ENCODE peak calls at places on chromosomes 5 and 9, in four cellular contexts. One of them, this sample, is unnamed.

GRCh38 chr5:14809369-14810144 is 62.0 kb downstream of the ANKH start:
- DNase-seq in kidney: peak
- DNase-seq in activated CD8-positive, alpha-beta memory T cell treated with anti-CD3 and anti-CD28 coated beads for 48 hours: peak
- DNase-seq in IMR-90: peak
- DNase-seq in this sample: peak

GRCh38 chr9:137613259-137613658 is 5.5 kb upstream of the EHMT1 start:
- DNase-seq in IMR-90: no peak
- DNase-seq in kidney: peak
- DNase-seq in activated CD8-positive, alpha-beta memory T cell treated with anti-CD3 and anti-CD28 coated beads for 48 hours: no peak
- DNase-seq in this sample: no peak

GRCh38 chr9:37957664-37957953 is 53.7 kb upstream of the SLC25A51 start:
- DNase-seq in kidney: no peak
- DNase-seq in activated CD8-positive, alpha-beta memory T cell treated with anti-CD3 and anti-CD28 coated beads for 48 hours: no peak
- DNase-seq in IMR-90: no peak
- DNase-seq in this sample: no peak

GRCh38 chr5:148011407-148012124 is 52.2 kb upstream of the SPINK5 start:
- DNase-seq in activated CD8-positive, alpha-beta memory T cell treated with anti-CD3 and anti-CD28 coated beads for 48 hours: no peak
- DNase-seq in IMR-90: peak
- DNase-seq in kidney: no peak
- DNase-seq in this sample: no peak

GRCh38 chr5:163379298-163380155 is 57.9 kb upstream of the CCNG1 start:
- DNase-seq in kidney: no peak
- DNase-seq in activated CD8-positive, alpha-beta memory T cell treated with anti-CD3 and anti-CD28 coated beads for 48 hours: no peak
- DNase-seq in IMR-90: peak
- DNase-seq in this sample: no peak

GRCh38 chr9:132823370-132824144 is 54.5 kb downstream of the AK8 start:
- DNase-seq in activated CD8-positive, alpha-beta memory T cell treated with anti-CD3 and anti-CD28 coated beads for 48 hours: no peak
- DNase-seq in IMR-90: no peak
- DNase-seq in kidney: peak
- DNase-seq in this sample: no peak

GRCh38 chr9:137030931-137031527 is 859 bp downstream of the FUT7 start:
- DNase-seq in kidney: no peak
- DNase-seq in activated CD8-positive, alpha-beta memory T cell treated with anti-CD3 and anti-CD28 coated beads for 48 hours: no peak
- DNase-seq in IMR-90: no peak
- DNase-seq in this sample: no peak

GRCh38 chr9:111559000-111559610 is 34.1 kb downstream of the ZNF483 start:
- DNase-seq in IMR-90: peak
- DNase-seq in kidney: no peak
- DNase-seq in activated CD8-positive, alpha-beta memory T cell treated with anti-CD3 and anti-CD28 coated beads for 48 hours: no peak
- DNase-seq in this sample: no peak

GRCh38 chr5:7850533-7851239 is at the start of gene CFAP90:
- DNase-seq in activated CD8-positive, alpha-beta memory T cell treated with anti-CD3 and anti-CD28 coated beads for 48 hours: no peak
- DNase-seq in kidney: peak
- DNase-seq in IMR-90: peak
- DNase-seq in this sample: peak

GRCh38 chr9:34665109-34665380 is 2.6 kb upstream of the CCL27 start:
- DNase-seq in activated CD8-positive, alpha-beta memory T cell treated with anti-CD3 and anti-CD28 coated beads for 48 hours: no peak
- DNase-seq in IMR-90: no peak
- DNase-seq in kidney: no peak
- DNase-seq in this sample: peak

GRCh38 chr5:2687746-2688145 is 63.7 kb downstream of the IRX2 start:
- DNase-seq in IMR-90: no peak
- DNase-seq in kidney: no peak
- DNase-seq in activated CD8-positive, alpha-beta memory T cell treated with anti-CD3 and anti-CD28 coated beads for 48 hours: no peak
- DNase-seq in this sample: no peak

GRCh38 chr9:34119713-34120112 is 6.8 kb downstream of the DCAF12 start:
- DNase-seq in activated CD8-positive, alpha-beta memory T cell treated with anti-CD3 and anti-CD28 coated beads for 48 hours: no peak
- DNase-seq in IMR-90: no peak
- DNase-seq in kidney: no peak
- DNase-seq in this sample: no peak

GRCh38 chr5:92836861-92837755 is 743.9 kb downstream of the NR2F1-AS1 start:
- DNase-seq in IMR-90: peak
- DNase-seq in kidney: no peak
- DNase-seq in activated CD8-positive, alpha-beta memory T cell treated with anti-CD3 and anti-CD28 coated beads for 48 hours: no peak
- DNase-seq in this sample: no peak

GRCh38 chr9:84061613-84062205 is 81.1 kb downstream of the RMI1 start:
- DNase-seq in kidney: no peak
- DNase-seq in IMR-90: no peak
- DNase-seq in activated CD8-positive, alpha-beta memory T cell treated with anti-CD3 and anti-CD28 coated beads for 48 hours: no peak
- DNase-seq in this sample: no peak

This sample was measured in breast epithelium.